ENCODE peak calls at places on chromosomes 12 and 14, in four cellular contexts. H is SK-N-SH, J is A549, O is GM12878. M is an unnamed sample.

GRCh38 chr12:67966560-67966959 is 22.7 kb upstream of the IFNG-AS1 start:
- DNase-seq in H (no peak), J (no peak), O (no peak), M (no peak)

GRCh38 chr12:97075583-97076268 is 168.7 kb downstream of the NEDD1 start:
- DNase-seq in H (no peak), J (no peak), O (no peak), M (no peak)

GRCh38 chr12:34595749-34596733 is 573.7 kb downstream of the ALG10 start:
- DNase-seq in H (no peak), J (no peak), O (no peak), M (no peak)

GRCh38 chr12:58787021-58787760 is 133.1 kb downstream of the LRIG3 start:
- DNase-seq in H (no peak), J (no peak), O (no peak), M (no peak)

GRCh38 chr12:51705450-51705849 is 114.4 kb downstream of the SCN8A start:
- DNase-seq in H (no peak), J (no peak), O (no peak), M (no peak)

GRCh38 chr12:79415754-79416435 is 274.9 kb downstream of the PAWR start:
- DNase-seq in H (no peak), J (no peak), O (no peak), M (peak)

GRCh38 chr14:22384167-22384549 is 204.9 kb downstream of the DAD1 start:
- DNase-seq in H (no peak), J (no peak), O (no peak), M (no peak)

GRCh38 chr12:11724888-11725310 is 75.4 kb downstream of the ETV6 start:
- DNase-seq in H (no peak), J (no peak), O (no peak), M (no peak)

GRCh38 chr14:66069830-66070541 is 416.2 kb upstream of the CCDC196 start:
- DNase-seq in H (no peak), J (no peak), O (no peak), M (no peak)

GRCh38 chr12:130014485-130014807 is 110.6 kb upstream of the TMEM132D start:
- DNase-seq in H (peak), J (no peak), O (no peak), M (no peak)

GRCh38 chr12:98973395-98973794 is 328.3 kb downstream of the APAF1 start:
- DNase-seq in H (no peak), J (no peak), O (no peak), M (no peak)

GRCh38 chr14:77376380-77376770 is 519 bp downstream of the TMED8 start:
- DNase-seq in H (peak), J (peak), O (no peak), M (no peak)

GRCh38 chr14:95885866-95886265 is 9.2 kb downstream of the TUNAR start:
- DNase-seq in H (peak), J (no peak), O (no peak), M (no peak)

GRCh38 chr12:3872800-3873636 is at the start of gene PARP11:
- DNase-seq in H (peak), J (peak), O (peak), M (peak)
- TF ChIP-seq EP300 in H (no peak), J (no peak), O (no peak), M (peak)

DNA sequence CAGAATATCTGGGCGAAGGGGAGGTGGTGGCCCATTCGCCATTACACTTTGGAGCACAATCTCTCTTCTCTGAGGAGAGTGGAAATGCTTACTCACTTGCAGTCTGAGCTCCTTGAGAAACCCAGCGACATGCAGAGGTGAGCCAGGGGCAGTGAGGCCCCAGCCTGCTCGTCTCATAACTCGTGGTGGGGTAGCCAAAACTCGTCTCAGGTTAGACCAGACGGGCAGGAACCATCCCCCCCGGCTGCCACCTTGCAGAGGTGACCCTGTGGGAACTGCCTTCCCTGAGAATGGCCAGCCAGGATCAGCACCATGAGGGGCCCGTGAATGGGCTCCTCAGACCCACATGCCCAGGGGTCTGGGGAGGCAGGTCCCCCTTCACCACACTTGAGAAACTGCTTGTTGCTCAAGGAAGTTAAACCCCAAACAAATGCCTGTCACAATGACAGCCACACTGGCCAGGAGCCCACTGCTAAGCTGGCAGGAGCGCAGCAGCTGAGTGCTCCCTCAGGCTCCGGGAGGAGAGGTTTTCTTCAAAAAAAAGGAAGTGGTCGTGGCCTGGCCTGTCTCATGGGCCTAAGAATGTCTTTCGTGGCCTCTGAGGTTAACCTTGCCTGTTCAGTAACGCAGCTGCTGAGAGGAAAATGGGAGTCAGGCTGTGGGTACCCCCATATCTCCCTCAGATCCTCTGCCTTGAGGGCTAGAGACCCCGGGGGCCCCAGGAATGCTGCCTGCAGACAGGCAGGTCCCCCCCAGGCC is 9.2 kb upstream of the ALDH2 start:
- DNase-seq in H (no peak), J (no peak), O (no peak), M (no peak)
- TF ChIP-seq PBX3 in H (no peak), J (no peak), O (no peak), M (no peak)

GRCh38 chr12:47102845-47103666 is 23.3 kb upstream of the AMIGO2 start:
- DNase-seq in H (no peak), J (no peak), O (no peak), M (no peak)
- TF ChIP-seq EP300 in H (no peak), J (no peak), O (no peak), M (no peak)

GRCh38 chr14:74875941-74876913 is at the start of gene PROX2:
- DNase-seq in H (no peak), J (no peak), O (no peak), M (no peak)
- TF ChIP-seq PBX3 in H (no peak), J (no peak), O (no peak), M (no peak)

DNA sequence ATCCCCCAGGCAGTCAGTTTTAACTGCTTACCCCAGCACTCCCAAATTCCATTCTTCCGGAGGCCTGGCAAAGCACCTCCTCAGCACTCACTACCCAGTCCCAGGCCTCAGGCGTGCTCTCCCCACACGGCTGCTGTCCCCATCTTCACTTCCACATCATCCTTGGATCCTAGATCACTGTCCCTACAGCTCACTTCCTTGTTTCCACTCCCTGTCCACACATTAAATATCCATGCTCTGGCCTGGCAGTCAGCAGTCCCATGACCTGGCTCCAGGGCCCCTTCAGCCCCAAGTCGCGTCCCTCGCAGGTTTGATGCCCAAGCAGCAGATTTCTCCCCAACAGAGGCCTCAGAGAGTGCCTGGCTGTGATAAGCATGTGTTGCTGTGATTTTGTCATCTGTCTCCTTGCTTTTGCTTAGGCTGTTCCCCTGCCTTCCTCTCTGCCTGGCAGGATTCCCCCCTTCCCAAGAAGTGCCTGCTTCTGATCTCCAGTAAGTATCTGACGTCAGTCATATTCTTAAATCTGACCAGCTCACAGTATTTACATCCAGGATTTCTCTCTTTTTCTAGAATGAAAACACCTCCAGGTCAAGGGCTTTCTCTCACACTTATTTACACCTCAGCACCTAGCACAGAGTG is 241.7 kb downstream of the ZFP36L1 start:
- DNase-seq in H (no peak), J (no peak), O (no peak), M (no peak)
- TF ChIP-seq EP300 in H (no peak), J (no peak), O (no peak), M (no peak)

GRCh38 chr12:9751204-9752144 is 9.2 kb downstream of the CD69 start:
- DNase-seq in H (peak), J (peak), O (no peak), M (peak)
- TF ChIP-seq PBX3 in H (no peak), J (no peak), O (no peak), M (no peak)

GRCh38 chr12:53193040-53193439 is 12.3 kb upstream of the CSAD start:
- DNase-seq in H (no peak), J (no peak), O (no peak), M (no peak)

GRCh38 chr12:53193953-53194716 is 12.9 kb downstream of the ITGB7 start:
- DNase-seq in H (no peak), J (no peak), O (no peak), M (peak)

GRCh38 chr12:53191885-53192530 is 11.3 kb upstream of the CSAD start:
- DNase-seq in H (no peak), J (no peak), O (no peak), M (no peak)

GRCh38 chr12:53191096-53191884 is 10.6 kb upstream of the CSAD start:
- DNase-seq in H (no peak), J (no peak), O (no peak), M (no peak)

DNA sequence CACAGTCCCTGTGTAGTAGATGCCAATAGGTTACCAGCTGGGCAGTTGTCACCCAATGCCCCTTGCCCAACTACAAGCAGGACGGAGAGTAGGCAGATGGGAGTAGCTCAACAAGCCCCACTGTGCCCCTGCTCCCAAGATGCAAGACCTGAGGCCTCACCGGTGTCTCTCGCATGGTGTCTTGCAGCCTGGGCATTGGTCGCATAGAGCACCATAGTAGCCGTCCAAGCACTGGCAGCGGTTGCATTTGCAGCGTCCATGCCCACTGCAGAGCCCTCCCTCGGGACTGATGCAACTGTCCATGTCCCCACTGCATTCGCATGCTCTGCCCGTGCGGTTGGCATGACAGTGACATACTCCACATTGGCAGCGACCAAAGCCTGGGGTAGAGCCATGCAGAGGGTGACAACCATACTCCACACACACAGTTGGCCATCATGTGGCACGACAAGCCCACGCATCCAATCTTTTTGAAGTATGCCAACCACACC is 11.9 kb upstream of the CSAD start:
- DNase-seq in H (no peak), J (no peak), O (no peak), M (no peak)
- TF ChIP-seq EP300 in H (no peak), J (no peak), O (no peak), M (no peak)

M was measured in HepG2.